ENCODE peak calls at places on chromosomes 11 and 22, in four cellular contexts. One of them, this sample, is unnamed.

GRCh38 chr11:15770798-15771414 is 585.4 kb downstream of the SOX6 start:
- DNase-seq in H1: peak; percentile 13
- DNase-seq in HCT116: peak; percentile 13
- DNase-seq in K562: peak; percentile 39
- DNase-seq in this sample: peak; percentile 25

GRCh38 chr22:46074771-46075551 is 75.4 kb upstream of the PPARA start:
- DNase-seq in H1: no peak
- DNase-seq in K562: no peak
- DNase-seq in HCT116: no peak
- DNase-seq in this sample: no peak

GRCh38 chr11:108253176-108253575 is 30.3 kb downstream of the ATM start:
- DNase-seq in HCT116: no peak
- DNase-seq in H1: no peak
- DNase-seq in K562: no peak
- DNase-seq in this sample: no peak

GRCh38 chr11:107999759-108000455 is 8.8 kb upstream of the CUL5 start:
- DNase-seq in H1: peak; percentile 59
- DNase-seq in K562: peak; percentile 59
- DNase-seq in HCT116: peak; percentile 74
- DNase-seq in this sample: peak; percentile 72

GRCh38 chr22:28075260-28075981 is 156.4 kb upstream of the PITPNB start:
- DNase-seq in HCT116: no peak
- DNase-seq in H1: no peak
- DNase-seq in K562: no peak
- DNase-seq in this sample: peak; percentile 18

GRCh38 chr11:7910389-7910788 is 20.7 kb downstream of the OR10A6 start:
- DNase-seq in HCT116: no peak
- DNase-seq in K562: no peak
- DNase-seq in H1: no peak
- DNase-seq in this sample: no peak

GRCh38 chr11:109733245-109733644 is 311.3 kb downstream of the C11orf87 start:
- DNase-seq in HCT116: no peak
- DNase-seq in H1: no peak
- DNase-seq in K562: no peak
- DNase-seq in this sample: no peak

GRCh38 chr11:126431401-126432064 is 76.0 kb downstream of the ST3GAL4 start:
- DNase-seq in K562: no peak
- DNase-seq in HCT116: no peak
- DNase-seq in H1: no peak
- DNase-seq in this sample: peak; percentile 27

GRCh38 chr11:75144716-75145014 is 6.2 kb upstream of the SLCO2B1 start:
- DNase-seq in HCT116: no peak
- DNase-seq in H1: no peak
- DNase-seq in K562: no peak
- DNase-seq in this sample: no peak

GRCh38 chr11:62542750-62543567 is 3.6 kb downstream of the AHNAK start:
- DNase-seq in K562: peak; percentile 87
- DNase-seq in H1: no peak
- DNase-seq in HCT116: peak; percentile 54
- DNase-seq in this sample: no peak

GRCh38 chr22:45722006-45722405 is 50.4 kb downstream of the ATXN10 start:
- DNase-seq in K562: no peak
- DNase-seq in H1: no peak
- DNase-seq in HCT116: no peak
- DNase-seq in this sample: no peak

GRCh38 chr22:42436402-42436801 is 4.2 kb upstream of the NFAM1 start:
- DNase-seq in H1: no peak
- DNase-seq in K562: no peak
- DNase-seq in HCT116: no peak
- DNase-seq in this sample: no peak

GRCh38 chr11:2481253-2481652 is 36.4 kb downstream of the KCNQ1 start:
- DNase-seq in H1: no peak
- DNase-seq in K562: no peak
- DNase-seq in HCT116: no peak
- DNase-seq in this sample: no peak

GRCh38 chr11:60854847-60855725 is 664 bp downstream of the PTGDR2 start:
- DNase-seq in HCT116: no peak
- DNase-seq in H1: no peak
- DNase-seq in K562: peak; percentile 30
- DNase-seq in this sample: no peak

GRCh38 chr11:17067417-17067816 is 10.1 kb downstream of the RPS13 start:
- DNase-seq in HCT116: no peak
- DNase-seq in K562: no peak
- DNase-seq in H1: no peak
- DNase-seq in this sample: no peak

GRCh38 chr11:9617960-9618359 is 44.5 kb downstream of the WEE1 start:
- DNase-seq in K562: no peak
- DNase-seq in H1: no peak
- DNase-seq in HCT116: no peak
- DNase-seq in this sample: no peak

DNA sequence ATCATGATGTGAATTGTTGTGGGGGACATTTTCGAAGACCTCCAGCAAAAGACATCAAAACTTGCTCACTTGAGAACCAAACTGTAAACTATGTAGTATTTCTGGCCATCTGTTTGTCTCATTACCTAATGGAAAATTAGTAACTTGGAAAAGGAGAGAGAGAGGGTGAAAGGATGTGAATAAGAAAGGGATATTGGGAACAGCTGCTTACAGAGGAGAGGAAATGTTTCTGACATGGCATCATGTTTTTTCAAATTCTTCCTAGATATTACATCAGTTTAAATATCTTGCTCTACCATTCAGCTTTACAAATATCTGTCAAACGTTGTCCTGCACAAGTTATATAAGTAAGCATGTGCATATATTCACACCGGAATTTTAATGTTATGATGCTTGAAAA is 20.1 kb downstream of the GUCY1A2 start:
- DNase-seq in HCT116: no peak
- DNase-seq in H1: no peak
- DNase-seq in K562: no peak
- DNase-seq in this sample: no peak
- TF ChIP-seq FOSL1 in HCT116: no peak
- TF ChIP-seq FOSL1 in H1: no peak
- TF ChIP-seq FOSL1 in K562: no peak
- TF ChIP-seq FOSL1 in this sample: no peak

DNA sequence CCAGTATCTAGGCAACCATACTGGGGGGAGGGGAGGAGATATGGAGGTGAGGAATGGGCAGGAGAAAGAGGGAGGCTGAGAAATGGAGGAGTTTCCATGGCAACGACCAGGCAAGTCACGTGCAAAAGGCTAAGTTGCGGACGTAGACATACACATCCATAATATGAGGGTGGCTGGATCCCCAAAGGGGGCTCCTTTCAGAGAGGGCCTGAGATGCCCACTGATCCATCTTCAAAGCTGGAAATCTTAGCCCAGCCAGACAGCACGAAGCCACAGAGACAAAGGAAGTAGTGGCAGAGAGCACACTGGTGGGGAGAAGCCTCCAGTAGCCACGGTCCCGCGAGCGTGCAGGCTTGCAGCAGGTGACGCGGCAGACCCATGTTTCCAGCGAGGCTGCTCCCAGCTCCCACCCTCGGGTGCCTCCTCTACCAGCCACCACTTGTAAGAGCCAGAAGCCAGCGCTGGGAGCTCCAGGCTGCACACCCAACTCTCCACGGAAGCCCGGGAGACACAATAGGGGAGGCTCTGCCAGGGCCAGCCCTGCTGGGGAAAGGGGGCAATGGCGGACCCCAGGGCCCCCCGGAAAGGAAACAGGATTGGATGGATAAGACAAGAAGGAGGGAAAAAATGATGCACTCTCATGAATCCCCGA is 935 bp downstream of the FXYD6 start:
- DNase-seq in K562: no peak
- DNase-seq in H1: no peak
- DNase-seq in HCT116: no peak
- DNase-seq in this sample: no peak
- TF ChIP-seq FOSL1 in K562: no peak
- TF ChIP-seq FOSL1 in H1: no peak
- TF ChIP-seq FOSL1 in HCT116: no peak
- TF ChIP-seq FOSL1 in this sample: no peak

GRCh38 chr11:131661137-131661536 is 290.7 kb downstream of the NTM start:
- DNase-seq in K562: no peak
- DNase-seq in H1: no peak
- DNase-seq in HCT116: no peak
- DNase-seq in this sample: no peak
- TF ChIP-seq FOSL1 in K562: no peak
- TF ChIP-seq FOSL1 in H1: no peak
- TF ChIP-seq FOSL1 in HCT116: no peak
- TF ChIP-seq FOSL1 in this sample: no peak

GRCh38 chr22:22558071-22558971 is 744 bp downstream of the PRAME start:
- DNase-seq in HCT116: no peak
- DNase-seq in K562: peak; percentile 99
- DNase-seq in H1: no peak
- DNase-seq in this sample: no peak

GRCh38 chr22:22556995-22557925 is 1.8 kb downstream of the PRAME start:
- DNase-seq in H1: no peak
- DNase-seq in HCT116: no peak
- DNase-seq in K562: peak; percentile 99
- DNase-seq in this sample: no peak

GRCh38 chr22:22556578-22556977 is 2.5 kb downstream of the PRAME start:
- DNase-seq in H1: no peak
- DNase-seq in HCT116: no peak
- DNase-seq in K562: peak; percentile 68
- DNase-seq in this sample: no peak

GRCh38 chr22:22555596-22555995 is 3.5 kb downstream of the PRAME start:
- DNase-seq in H1: no peak
- DNase-seq in K562: no peak
- DNase-seq in HCT116: no peak
- DNase-seq in this sample: no peak

GRCh38 chr22:22558972-22559603 is at the start of gene PRAME:
- DNase-seq in K562: peak; percentile 100
- DNase-seq in H1: peak; percentile 34
- DNase-seq in HCT116: peak; percentile 80
- DNase-seq in this sample: peak; percentile 79
- TF ChIP-seq FOSL1 in K562: no peak
- TF ChIP-seq FOSL1 in H1: no peak
- TF ChIP-seq FOSL1 in HCT116: no peak
- TF ChIP-seq FOSL1 in this sample: no peak